ENCODE peak calls at places on chromosomes 16 and 17, in four cellular contexts. One of them, this sample, is unnamed.

GRCh38 chr17:42744283-42744805 is 496 bp downstream of the EZH1 start:
- DNase-seq in GM10248: peak; percentile 78
- DNase-seq in psoas muscle: peak; percentile 84
- DNase-seq in progenitor cell of endocrine pancreas: no peak
- DNase-seq in this sample: no peak

GRCh38 chr16:24540575-24541240 is 1.3 kb downstream of the RBBP6 start:
- DNase-seq in GM10248: peak; percentile 18
- DNase-seq in psoas muscle: no peak
- DNase-seq in progenitor cell of endocrine pancreas: no peak
- DNase-seq in this sample: no peak

GRCh38 chr16:54110582-54110981 is 176.0 kb downstream of the IRX3 start:
- DNase-seq in GM10248: no peak
- DNase-seq in psoas muscle: no peak
- DNase-seq in progenitor cell of endocrine pancreas: no peak
- DNase-seq in this sample: no peak

GRCh38 chr16:709651-710499 is 4.3 kb upstream of the FBXL16 start:
- DNase-seq in GM10248: no peak
- DNase-seq in psoas muscle: no peak
- DNase-seq in progenitor cell of endocrine pancreas: no peak
- DNase-seq in this sample: no peak

GRCh38 chr17:67575325-67575724 is 142.4 kb upstream of the NOL11 start:
- DNase-seq in GM10248: peak; percentile 51
- DNase-seq in psoas muscle: no peak
- DNase-seq in progenitor cell of endocrine pancreas: peak; percentile 33
- DNase-seq in this sample: no peak

GRCh38 chr17:77493238-77493812 is 352.6 kb downstream of the SEC14L1 start:
- DNase-seq in GM10248: no peak
- DNase-seq in psoas muscle: no peak
- DNase-seq in progenitor cell of endocrine pancreas: no peak
- DNase-seq in this sample: no peak

GRCh38 chr16:50925758-50926357 is 184.0 kb downstream of the CYLD start:
- DNase-seq in GM10248: no peak
- DNase-seq in psoas muscle: no peak
- DNase-seq in progenitor cell of endocrine pancreas: no peak
- DNase-seq in this sample: no peak

GRCh38 chr16:3158014-3158497 is 23.2 kb downstream of the ZNF213 start:
- DNase-seq in GM10248: no peak
- DNase-seq in psoas muscle: no peak
- DNase-seq in progenitor cell of endocrine pancreas: no peak
- DNase-seq in this sample: no peak

GRCh38 chr17:47742319-47743181 is 9.5 kb downstream of the TBX21 start:
- DNase-seq in GM10248: peak; percentile 57
- DNase-seq in psoas muscle: no peak
- DNase-seq in progenitor cell of endocrine pancreas: peak; percentile 53
- DNase-seq in this sample: peak; percentile 66

GRCh38 chr17:21286066-21286770 is 1.7 kb downstream of the MAP2K3 start:
- DNase-seq in GM10248: no peak
- DNase-seq in psoas muscle: peak; percentile 92
- DNase-seq in progenitor cell of endocrine pancreas: no peak
- DNase-seq in this sample: no peak

GRCh38 chr17:29138991-29139682 is 41.1 kb downstream of the MYO18A start:
- DNase-seq in GM10248: no peak
- DNase-seq in psoas muscle: peak; percentile 62
- DNase-seq in progenitor cell of endocrine pancreas: no peak
- DNase-seq in this sample: no peak

GRCh38 chr17:50059759-50060273 is 3.9 kb downstream of the ITGA3 start:
- DNase-seq in GM10248: no peak
- DNase-seq in psoas muscle: no peak
- DNase-seq in progenitor cell of endocrine pancreas: no peak
- DNase-seq in this sample: no peak

GRCh38 chr16:21162661-21163151 is 4.2 kb downstream of the LDAF1 start:
- DNase-seq in GM10248: no peak
- DNase-seq in psoas muscle: peak; percentile 31
- DNase-seq in progenitor cell of endocrine pancreas: no peak
- DNase-seq in this sample: no peak

GRCh38 chr16:68492501-68493411 is 44.4 kb upstream of the SMPD3 start:
- DNase-seq in GM10248: no peak
- DNase-seq in psoas muscle: no peak
- DNase-seq in progenitor cell of endocrine pancreas: no peak
- DNase-seq in this sample: no peak

GRCh38 chr16:47142469-47143328 is 1.0 kb downstream of the NETO2 start:
- DNase-seq in GM10248: peak; percentile 56
- DNase-seq in psoas muscle: peak; percentile 22
- DNase-seq in progenitor cell of endocrine pancreas: peak; percentile 36
- DNase-seq in this sample: peak; percentile 68

GRCh38 chr16:888901-889570 is 81.7 kb downstream of the LMF1 start:
- DNase-seq in GM10248: no peak
- DNase-seq in psoas muscle: peak; percentile 9
- DNase-seq in progenitor cell of endocrine pancreas: no peak
- DNase-seq in this sample: no peak

GRCh38 chr16:68074850-68075249 is 10.3 kb upstream of the NFATC3 start:
- DNase-seq in GM10248: peak; percentile 78
- DNase-seq in psoas muscle: no peak
- DNase-seq in progenitor cell of endocrine pancreas: no peak
- DNase-seq in this sample: no peak

GRCh38 chr17:37725601-37726146 is 19.2 kb downstream of the HNF1B start:
- DNase-seq in GM10248: no peak
- DNase-seq in psoas muscle: no peak
- DNase-seq in progenitor cell of endocrine pancreas: no peak
- DNase-seq in this sample: no peak

GRCh38 chr16:23670137-23670776 is 8.4 kb upstream of the PLK1 start:
- DNase-seq in GM10248: peak; percentile 78
- DNase-seq in psoas muscle: no peak
- DNase-seq in progenitor cell of endocrine pancreas: no peak
- DNase-seq in this sample: no peak

GRCh38 chr17:4256952-4257351 is 6.8 kb downstream of the ANKFY1 start:
- DNase-seq in GM10248: no peak
- DNase-seq in psoas muscle: no peak
- DNase-seq in progenitor cell of endocrine pancreas: no peak
- DNase-seq in this sample: no peak

GRCh38 chr17:67440311-67441051 is 63.4 kb downstream of the PITPNC1 start:
- DNase-seq in GM10248: no peak
- DNase-seq in psoas muscle: no peak
- DNase-seq in progenitor cell of endocrine pancreas: no peak
- DNase-seq in this sample: no peak

GRCh38 chr16:84088695-84089395 is 27.9 kb downstream of the MBTPS1 start:
- DNase-seq in GM10248: peak; percentile 77
- DNase-seq in psoas muscle: no peak
- DNase-seq in progenitor cell of endocrine pancreas: no peak
- DNase-seq in this sample: no peak

GRCh38 chr17:2751482-2751881 is 2.0 kb upstream of the CCDC92B start:
- DNase-seq in GM10248: no peak
- DNase-seq in psoas muscle: no peak
- DNase-seq in progenitor cell of endocrine pancreas: no peak
- DNase-seq in this sample: no peak

GRCh38 chr17:12349297-12349696 is 316.4 kb upstream of the MYOCD start:
- DNase-seq in GM10248: no peak
- DNase-seq in psoas muscle: no peak
- DNase-seq in progenitor cell of endocrine pancreas: no peak
- DNase-seq in this sample: no peak

GRCh38 chr16:23803591-23804123 is 32.1 kb upstream of the PRKCB start:
- DNase-seq in GM10248: peak; percentile 82
- DNase-seq in psoas muscle: peak; percentile 25
- DNase-seq in progenitor cell of endocrine pancreas: peak; percentile 11
- DNase-seq in this sample: no peak

GRCh38 chr17:67022451-67022810 is 21.9 kb upstream of the CACNG1 start:
- DNase-seq in GM10248: no peak
- DNase-seq in psoas muscle: no peak
- DNase-seq in progenitor cell of endocrine pancreas: no peak
- DNase-seq in this sample: no peak

GRCh38 chr17:73972056-73972455 is 231.4 kb upstream of the RPL38 start:
- DNase-seq in GM10248: no peak
- DNase-seq in psoas muscle: no peak
- DNase-seq in progenitor cell of endocrine pancreas: no peak
- DNase-seq in this sample: no peak

GRCh38 chr16:4894276-4895150 is 42.4 kb downstream of the PPL start:
- DNase-seq in GM10248: no peak
- DNase-seq in psoas muscle: no peak
- DNase-seq in progenitor cell of endocrine pancreas: no peak
- DNase-seq in this sample: no peak

GRCh38 chr17:73271078-73271477 is 9.4 kb upstream of the CPSF4L start:
- DNase-seq in GM10248: peak; percentile 87
- DNase-seq in psoas muscle: no peak
- DNase-seq in progenitor cell of endocrine pancreas: no peak
- DNase-seq in this sample: no peak

GRCh38 chr16:9097266-9098219 is 6.1 kb downstream of the HAPSTR1 start:
- DNase-seq in GM10248: no peak
- DNase-seq in psoas muscle: no peak
- DNase-seq in progenitor cell of endocrine pancreas: no peak
- DNase-seq in this sample: no peak

GRCh38 chr16:3400446-3400778 is 392 bp downstream of the ZSCAN32 start:
- DNase-seq in GM10248: no peak
- DNase-seq in psoas muscle: no peak
- DNase-seq in progenitor cell of endocrine pancreas: no peak
- DNase-seq in this sample: no peak

GRCh38 chr16:3825103-3825502 is 55.4 kb downstream of the CREBBP start:
- DNase-seq in GM10248: no peak
- DNase-seq in psoas muscle: no peak
- DNase-seq in progenitor cell of endocrine pancreas: no peak
- DNase-seq in this sample: no peak

GRCh38 chr16:67244387-67245188 is 2.7 kb downstream of the FHOD1 start:
- DNase-seq in GM10248: peak; percentile 86
- DNase-seq in psoas muscle: peak; percentile 85
- DNase-seq in progenitor cell of endocrine pancreas: no peak
- DNase-seq in this sample: no peak

GRCh38 chr16:49961087-49961486 is 63.9 kb upstream of the CNEP1R1 start:
- DNase-seq in GM10248: no peak
- DNase-seq in psoas muscle: no peak
- DNase-seq in progenitor cell of endocrine pancreas: no peak
- DNase-seq in this sample: no peak

GRCh38 chr17:75289832-75290337 is 652 bp upstream of the SLC25A19 start:
- DNase-seq in GM10248: peak; percentile 42
- DNase-seq in psoas muscle: peak; percentile 44
- DNase-seq in progenitor cell of endocrine pancreas: no peak
- DNase-seq in this sample: no peak
- TF ChIP-seq CTCF in GM10248: peak; percentile 51
- TF ChIP-seq CTCF in psoas muscle: no peak
- TF ChIP-seq CTCF in progenitor cell of endocrine pancreas: peak; percentile 20
- TF ChIP-seq CTCF in this sample: no peak

DNA sequence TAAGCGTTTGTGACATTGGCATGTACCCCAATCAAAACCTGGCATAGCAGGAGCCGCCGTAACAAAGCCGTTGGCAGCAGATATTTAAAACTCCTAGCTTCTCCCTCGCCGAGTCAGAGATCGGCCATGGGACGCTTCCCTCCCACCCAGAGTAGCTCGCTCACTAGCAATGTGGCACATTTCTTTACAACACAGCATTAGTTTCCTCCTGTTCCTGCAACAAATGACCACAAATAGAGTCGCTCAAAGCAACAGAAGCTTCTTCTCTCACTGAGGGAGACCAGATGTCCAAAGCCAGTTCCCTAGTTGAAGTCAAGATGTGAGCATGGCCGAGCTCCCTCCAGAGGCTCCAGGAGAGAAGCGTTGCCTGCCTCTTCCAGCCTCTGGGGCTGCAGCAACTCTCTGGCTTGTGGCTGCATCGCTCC is 106.7 kb downstream of the RBFOX3 start:
- DNase-seq in GM10248: no peak
- DNase-seq in psoas muscle: no peak
- DNase-seq in progenitor cell of endocrine pancreas: no peak
- DNase-seq in this sample: no peak
- TF ChIP-seq CTCF in GM10248: no peak
- TF ChIP-seq CTCF in psoas muscle: no peak
- TF ChIP-seq CTCF in progenitor cell of endocrine pancreas: no peak
- TF ChIP-seq CTCF in this sample: no peak

GRCh38 chr17:60901222-60901621 is 223.6 kb downstream of the BCAS3 start:
- DNase-seq in GM10248: no peak
- DNase-seq in psoas muscle: no peak
- DNase-seq in progenitor cell of endocrine pancreas: no peak
- DNase-seq in this sample: no peak
- TF ChIP-seq CTCF in GM10248: no peak
- TF ChIP-seq CTCF in psoas muscle: no peak
- TF ChIP-seq CTCF in progenitor cell of endocrine pancreas: no peak
- TF ChIP-seq CTCF in this sample: no peak

GRCh38 chr17:40551091-40551873 is 14.0 kb downstream of the CCR7 start:
- DNase-seq in GM10248: no peak
- DNase-seq in psoas muscle: peak; percentile 86
- DNase-seq in progenitor cell of endocrine pancreas: no peak
- DNase-seq in this sample: peak; percentile 52
- TF ChIP-seq CTCF in GM10248: no peak
- TF ChIP-seq CTCF in psoas muscle: no peak
- TF ChIP-seq CTCF in progenitor cell of endocrine pancreas: no peak
- TF ChIP-seq CTCF in this sample: no peak

This sample was measured in type B pancreatic cell.